ENCODE peak calls at places on chromosomes 13 and 19, in six cellular contexts. One of them, this sample, is unnamed.

GRCh38 chr19:57245959-57246358 is 5.5 kb downstream of the ZNF805 start:
- DNase-seq in left kidney: no peak
- DNase-seq in globus pallidus: no peak
- DNase-seq in activated CD8-positive, alpha-beta memory T cell treated with anti-CD3 and anti-CD28 coated beads for 48 hours: no peak
- DNase-seq in Calu3: no peak
- DNase-seq in Peyer's patch: no peak
- DNase-seq in this sample: no peak

GRCh38 chr13:52348983-52349780 is 56.8 kb downstream of the THSD1 start:
- DNase-seq in left kidney: no peak
- DNase-seq in globus pallidus: no peak
- DNase-seq in activated CD8-positive, alpha-beta memory T cell treated with anti-CD3 and anti-CD28 coated beads for 48 hours: no peak
- DNase-seq in Calu3: peak; percentile 32
- DNase-seq in Peyer's patch: no peak
- DNase-seq in this sample: peak; percentile 23

GRCh38 chr19:58393725-58394033 is 1.8 kb upstream of the RNF225 start:
- DNase-seq in left kidney: no peak
- DNase-seq in globus pallidus: no peak
- DNase-seq in activated CD8-positive, alpha-beta memory T cell treated with anti-CD3 and anti-CD28 coated beads for 48 hours: no peak
- DNase-seq in Calu3: no peak
- DNase-seq in Peyer's patch: no peak
- DNase-seq in this sample: no peak

GRCh38 chr19:58182577-58182988 is 278 bp upstream of the ZNF274 start:
- DNase-seq in left kidney: no peak
- DNase-seq in globus pallidus: no peak
- DNase-seq in activated CD8-positive, alpha-beta memory T cell treated with anti-CD3 and anti-CD28 coated beads for 48 hours: no peak
- DNase-seq in Calu3: no peak
- DNase-seq in Peyer's patch: peak; percentile 92
- DNase-seq in this sample: no peak

GRCh38 chr19:32671883-32672282 is 3.1 kb downstream of the ANKRD27 start:
- DNase-seq in left kidney: no peak
- DNase-seq in globus pallidus: no peak
- DNase-seq in activated CD8-positive, alpha-beta memory T cell treated with anti-CD3 and anti-CD28 coated beads for 48 hours: no peak
- DNase-seq in Calu3: no peak
- DNase-seq in Peyer's patch: no peak
- DNase-seq in this sample: no peak

GRCh38 chr19:3186377-3186688 is 603 bp downstream of the NCLN start:
- DNase-seq in left kidney: peak; percentile 29
- DNase-seq in globus pallidus: no peak
- DNase-seq in activated CD8-positive, alpha-beta memory T cell treated with anti-CD3 and anti-CD28 coated beads for 48 hours: no peak
- DNase-seq in Calu3: no peak
- DNase-seq in Peyer's patch: no peak
- DNase-seq in this sample: no peak

GRCh38 chr13:36332986-36333385 is 13.2 kb downstream of the SPART start:
- DNase-seq in left kidney: no peak
- DNase-seq in globus pallidus: no peak
- DNase-seq in activated CD8-positive, alpha-beta memory T cell treated with anti-CD3 and anti-CD28 coated beads for 48 hours: no peak
- DNase-seq in Calu3: no peak
- DNase-seq in Peyer's patch: no peak
- DNase-seq in this sample: no peak

GRCh38 chr19:4452230-4452990 is 5.2 kb downstream of the UBXN6 start:
- DNase-seq in left kidney: no peak
- DNase-seq in globus pallidus: no peak
- DNase-seq in activated CD8-positive, alpha-beta memory T cell treated with anti-CD3 and anti-CD28 coated beads for 48 hours: no peak
- DNase-seq in Calu3: no peak
- DNase-seq in Peyer's patch: no peak
- DNase-seq in this sample: no peak

GRCh38 chr13:82344867-82345266 is 1537.4 kb downstream of the SLITRK1 start:
- DNase-seq in left kidney: no peak
- DNase-seq in globus pallidus: no peak
- DNase-seq in activated CD8-positive, alpha-beta memory T cell treated with anti-CD3 and anti-CD28 coated beads for 48 hours: no peak
- DNase-seq in Calu3: no peak
- DNase-seq in Peyer's patch: no peak
- DNase-seq in this sample: no peak

GRCh38 chr13:50801087-50801931 is 42.2 kb downstream of the DLEU7 start:
- DNase-seq in left kidney: peak; percentile 91
- DNase-seq in globus pallidus: peak; percentile 84
- DNase-seq in activated CD8-positive, alpha-beta memory T cell treated with anti-CD3 and anti-CD28 coated beads for 48 hours: peak; percentile 15
- DNase-seq in Calu3: peak; percentile 63
- DNase-seq in Peyer's patch: peak; percentile 59
- DNase-seq in this sample: peak; percentile 63